ENCODE peak calls at places on chromosomes 5 and 9, in seven cellular contexts. E is endothelial cell, D is bronchial epithelial cell, K is H9, Y is pancreas, C is MM.1S, S is activated B cell treated with CpG ODN at 0.5 μM for 24 hours. N is an unnamed sample.

GRCh38 chr9:71762900-71763653 is 5.2 kb downstream of the CEMIP2 start:
- DNase-seq in Y (no peak), C (no peak), D (peak), S (no peak), K (no peak), E (no peak), N (no peak)

GRCh38 chr5:178330791-178331404 is 98.3 kb upstream of the PHYKPL start:
- DNase-seq in D (peak), Y (peak), C (no peak), K (no peak), S (no peak), E (no peak), N (no peak)

GRCh38 chr9:11933926-11934325 is 759.3 kb upstream of the TYRP1 start:
- DNase-seq in C (no peak), D (peak), K (no peak), S (no peak), E (no peak), Y (no peak), N (no peak)

GRCh38 chr5:109844695-109845094 is 155.0 kb downstream of the MAN2A1 start:
- DNase-seq in E (no peak), C (no peak), K (no peak), S (no peak), D (peak), Y (no peak), N (no peak)

GRCh38 chr9:128992995-128993394 is 35.1 kb downstream of the SH3GLB2 start:
- DNase-seq in S (no peak), Y (no peak), K (peak), E (no peak), C (no peak), D (peak), N (no peak)

GRCh38 chr9:89523948-89524347 is 26.0 kb upstream of the SEMA4D start:
- DNase-seq in K (no peak), D (no peak), Y (no peak), S (no peak), E (no peak), C (peak), N (no peak)

GRCh38 chr5:126656397-126657007 is 55.8 kb downstream of the PHAX start:
- DNase-seq in C (peak), Y (no peak), E (no peak), S (no peak), D (peak), K (no peak), N (no peak)

GRCh38 chr9:12777149-12778010 is 2.6 kb downstream of the LURAP1L start:
- DNase-seq in E (no peak), D (no peak), S (no peak), C (no peak), K (no peak), Y (no peak), N (no peak)

GRCh38 chr5:127536687-127537086 is 19.2 kb downstream of the PRRC1 start:
- DNase-seq in K (no peak), D (peak), S (no peak), Y (no peak), E (no peak), C (peak), N (no peak)

GRCh38 chr5:64570395-64570996 is 64.7 kb downstream of the RGS7BP start:
- DNase-seq in Y (no peak), C (no peak), E (no peak), D (no peak), S (no peak), K (no peak), N (no peak)

GRCh38 chr5:168472329-168472728 is 13.9 kb upstream of the RARS1 start:
- DNase-seq in D (peak), K (no peak), C (no peak), S (no peak), Y (no peak), E (no peak), N (no peak)

GRCh38 chr5:136285501-136285900 is 79.8 kb downstream of the TRPC7 start:
- DNase-seq in D (no peak), K (no peak), S (no peak), Y (no peak), C (no peak), E (no peak), N (no peak)

GRCh38 chr9:114047717-114048116 is 30.4 kb downstream of the AMBP start:
- DNase-seq in Y (no peak), S (no peak), C (no peak), D (peak), E (no peak), K (peak), N (no peak)

GRCh38 chr5:145750194-145750593 is 84.9 kb downstream of the PRELID2 start:
- DNase-seq in D (no peak), K (no peak), E (no peak), C (no peak), S (no peak), Y (no peak), N (no peak)

GRCh38 chr5:116543501-116543900 is 31.1 kb downstream of the SEMA6A start:
- DNase-seq in S (no peak), Y (no peak), D (peak), E (no peak), C (no peak), K (no peak), N (no peak)

GRCh38 chr9:18437315-18438200 is 36.4 kb upstream of the ADAMTSL1 start:
- DNase-seq in C (no peak), D (no peak), K (no peak), E (no peak), Y (no peak), S (no peak), N (no peak)

GRCh38 chr9:79623799-79624721 is 52.3 kb downstream of the TLE4 start:
- DNase-seq in Y (no peak), C (no peak), D (peak), K (no peak), E (peak), S (no peak), N (peak)

GRCh38 chr9:21585756-21586752 is 103.9 kb upstream of the IFNE start:
- DNase-seq in K (no peak), Y (no peak), D (peak), S (no peak), E (no peak), C (no peak), N (no peak)

GRCh38 chr9:136255166-136255538 is 9.5 kb upstream of the QSOX2 start:
- DNase-seq in E (no peak), K (no peak), C (no peak), D (no peak), S (no peak), Y (no peak), N (no peak)

GRCh38 chr5:19322716-19323485 is 665.1 kb downstream of the CDH18 start:
- DNase-seq in S (no peak), D (peak), E (no peak), C (peak), K (no peak), Y (no peak), N (no peak)

GRCh38 chr5:117455236-117456233 is 880.9 kb upstream of the SEMA6A start:
- DNase-seq in D (no peak), S (no peak), K (peak), Y (peak), C (peak), E (peak), N (no peak)

GRCh38 chr5:1799110-1799601 is 481 bp downstream of the MRPL36 start:
- DNase-seq in E (peak), D (no peak), K (no peak), S (no peak), Y (peak), C (peak), N (no peak)

GRCh38 chr5:76326559-76327351 is 76.3 kb upstream of the IQGAP2 start:
- DNase-seq in Y (no peak), S (no peak), K (peak), D (no peak), E (peak), C (no peak), N (no peak)

GRCh38 chr5:93585054-93585751 is 2.2 kb downstream of the NR2F1 start:
- DNase-seq in S (no peak), C (peak), K (peak), E (no peak), D (no peak), Y (no peak), N (no peak)

GRCh38 chr9:136225366-136225747 is 20.3 kb downstream of the QSOX2 start:
- DNase-seq in K (no peak), E (no peak), D (no peak), S (peak), C (no peak), Y (no peak), N (no peak)

GRCh38 chr9:23789529-23790254 is 36.3 kb downstream of the ELAVL2 start:
- DNase-seq in S (no peak), E (no peak), C (peak), Y (no peak), D (no peak), K (no peak), N (no peak)

GRCh38 chr9:136409557-136410455 is 608 bp downstream of the ENTR1 start:
- DNase-seq in S (peak), E (peak), D (peak), C (peak), Y (peak), K (no peak), N (no peak)

DNA sequence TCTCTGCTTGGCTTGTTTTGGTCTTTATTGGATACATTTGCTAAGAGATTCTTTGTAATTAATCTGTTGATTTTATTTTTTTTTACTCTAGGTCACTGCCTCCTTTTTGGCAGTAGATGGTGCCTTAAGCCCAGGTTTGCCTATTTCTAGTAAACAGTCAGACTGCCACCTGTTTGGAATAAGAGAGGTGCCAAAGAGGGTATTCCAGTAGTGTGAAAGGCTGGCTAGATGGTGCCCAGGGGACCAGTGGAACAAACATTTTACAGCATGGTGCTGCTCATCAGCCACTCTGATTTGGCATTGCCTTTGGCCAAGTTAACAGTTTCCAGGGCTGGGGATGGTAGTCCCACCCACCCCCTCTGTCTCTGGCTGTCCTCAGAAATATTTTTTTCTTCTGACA is 36.7 kb upstream of the FBXL7 start:
- DNase-seq in D (peak), K (no peak), C (peak), S (no peak), Y (no peak), E (no peak), N (no peak)
- TF ChIP-seq CTCF in D (peak), K (peak), C (peak), S (no peak), Y (no peak), E (peak), N (no peak)

DNA sequence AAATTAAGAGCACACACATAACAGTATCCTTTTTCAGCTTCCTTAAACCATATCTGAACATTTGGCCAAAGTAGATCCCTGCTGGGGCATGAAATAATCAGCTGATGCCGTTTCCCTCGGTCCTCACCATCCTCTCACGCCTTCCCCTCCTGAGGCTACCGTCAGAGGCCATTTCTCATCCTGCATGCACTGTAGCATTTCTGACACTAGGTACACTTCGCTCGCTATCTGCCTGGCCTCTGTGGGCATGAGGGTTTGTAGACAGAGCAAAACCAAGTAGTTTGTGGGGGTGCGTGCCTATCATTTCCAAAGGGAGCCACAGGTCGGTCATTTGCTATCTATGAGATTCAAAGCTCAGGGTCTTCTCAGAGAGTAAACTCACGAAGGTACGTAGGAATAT is 131.9 kb downstream of the BOD1 start:
- DNase-seq in S (no peak), E (no peak), K (no peak), D (no peak), C (no peak), Y (no peak), N (no peak)
- TF ChIP-seq CTCF in S (no peak), E (no peak), K (no peak), D (no peak), C (no peak), Y (no peak), N (no peak)

GRCh38 chr9:107046692-107047091 is 183.7 kb downstream of the ZNF462 start:
- DNase-seq in S (no peak), K (no peak), D (no peak), Y (no peak), E (no peak), C (peak), N (no peak)

GRCh38 chr9:107043886-107044285 is 180.9 kb downstream of the ZNF462 start:
- DNase-seq in K (no peak), E (no peak), S (no peak), Y (no peak), C (no peak), D (no peak), N (no peak)

GRCh38 chr9:107049046-107049824 is 186.3 kb downstream of the ZNF462 start:
- DNase-seq in C (no peak), E (no peak), D (no peak), S (no peak), K (peak), Y (no peak), N (no peak)

GRCh38 chr9:107049825-107050184 is 186.8 kb downstream of the ZNF462 start:
- DNase-seq in E (no peak), K (peak), Y (no peak), D (no peak), C (no peak), S (no peak), N (no peak)

GRCh38 chr9:107044872-107045271 is 181.9 kb downstream of the ZNF462 start:
- DNase-seq in S (no peak), K (no peak), D (no peak), Y (no peak), E (no peak), C (no peak), N (no peak)
- TF ChIP-seq CTCF in S (no peak), K (peak), D (peak), Y (no peak), E (peak), C (peak), N (no peak)

DNA sequence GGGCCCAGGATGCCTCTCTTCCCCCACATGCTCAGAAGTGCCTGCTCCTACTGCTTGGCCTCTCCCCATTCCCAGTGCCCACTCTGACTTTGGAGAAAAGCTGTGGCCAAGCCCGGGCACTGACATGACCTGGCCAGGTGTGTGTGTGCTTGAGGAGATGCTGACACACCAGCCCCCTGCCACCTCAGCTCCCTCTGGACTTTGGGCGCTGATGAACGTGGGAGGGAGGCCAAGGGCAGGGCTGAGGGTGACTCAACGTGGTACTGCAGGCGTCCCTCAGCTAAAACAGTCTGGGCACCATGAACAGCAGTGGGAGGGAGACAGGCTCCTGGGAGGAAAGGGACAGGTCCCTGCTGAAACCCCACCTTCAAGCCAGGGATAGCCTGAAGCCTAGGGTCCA is 3.9 kb downstream of the TRIM36 start:
- DNase-seq in D (no peak), K (no peak), Y (no peak), S (no peak), C (no peak), E (no peak), N (no peak)
- TF ChIP-seq CTCF in D (no peak), K (no peak), Y (no peak), S (no peak), C (no peak), E (no peak), N (no peak)

DNA sequence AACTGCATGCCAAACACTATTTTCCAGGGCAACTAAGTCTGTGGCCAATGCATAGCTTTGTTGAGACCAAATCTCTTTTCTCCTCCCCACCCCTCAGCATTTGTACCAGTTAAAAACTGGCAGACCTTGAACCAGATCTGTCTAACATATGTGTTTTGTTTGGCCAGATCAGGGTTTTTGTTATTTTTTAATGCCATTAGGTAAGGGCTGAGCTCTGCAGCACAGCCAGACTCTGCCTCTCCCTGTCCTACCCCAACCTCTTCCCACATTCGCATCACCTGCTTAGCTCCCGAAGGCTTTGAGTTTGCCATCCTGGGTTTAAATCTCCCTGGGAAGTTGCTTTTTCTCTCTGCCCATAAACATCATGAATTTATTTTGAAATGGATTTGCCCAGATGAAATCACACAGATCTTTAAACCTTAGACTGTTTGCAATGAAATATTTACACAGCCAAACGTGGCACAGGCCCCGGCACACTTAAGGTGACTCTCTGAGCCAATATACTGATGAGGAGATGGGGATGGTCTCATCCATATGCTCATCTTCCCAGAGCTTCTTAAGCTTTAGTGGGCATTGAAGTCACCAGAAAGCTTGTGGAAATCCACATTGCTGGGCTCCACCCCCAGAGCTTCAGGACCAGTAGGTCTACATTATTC is 54.0 kb upstream of the ALDH1B1 start:
- DNase-seq in E (no peak), Y (no peak), D (no peak), C (no peak), S (no peak), K (no peak), N (no peak)
- TF ChIP-seq CTCF in E (no peak), Y (no peak), D (no peak), C (no peak), S (no peak), K (no peak), N (no peak)

GRCh38 chr5:72267685-72268084 is 52.4 kb downstream of the MRPS27 start:
- DNase-seq in K (no peak), D (no peak), E (no peak), S (no peak), Y (no peak), C (no peak), N (no peak)

GRCh38 chr5:72269411-72269780 is 50.6 kb downstream of the MRPS27 start:
- DNase-seq in E (no peak), C (no peak), D (no peak), Y (no peak), K (no peak), S (no peak), N (no peak)

GRCh38 chr5:72270037-72270436 is 50.0 kb downstream of the MRPS27 start:
- DNase-seq in Y (no peak), S (no peak), C (no peak), E (no peak), D (no peak), K (no peak), N (no peak)

GRCh38 chr5:72268260-72268659 is 51.8 kb downstream of the MRPS27 start:
- DNase-seq in K (no peak), C (no peak), D (no peak), E (no peak), Y (no peak), S (no peak), N (no peak)

DNA sequence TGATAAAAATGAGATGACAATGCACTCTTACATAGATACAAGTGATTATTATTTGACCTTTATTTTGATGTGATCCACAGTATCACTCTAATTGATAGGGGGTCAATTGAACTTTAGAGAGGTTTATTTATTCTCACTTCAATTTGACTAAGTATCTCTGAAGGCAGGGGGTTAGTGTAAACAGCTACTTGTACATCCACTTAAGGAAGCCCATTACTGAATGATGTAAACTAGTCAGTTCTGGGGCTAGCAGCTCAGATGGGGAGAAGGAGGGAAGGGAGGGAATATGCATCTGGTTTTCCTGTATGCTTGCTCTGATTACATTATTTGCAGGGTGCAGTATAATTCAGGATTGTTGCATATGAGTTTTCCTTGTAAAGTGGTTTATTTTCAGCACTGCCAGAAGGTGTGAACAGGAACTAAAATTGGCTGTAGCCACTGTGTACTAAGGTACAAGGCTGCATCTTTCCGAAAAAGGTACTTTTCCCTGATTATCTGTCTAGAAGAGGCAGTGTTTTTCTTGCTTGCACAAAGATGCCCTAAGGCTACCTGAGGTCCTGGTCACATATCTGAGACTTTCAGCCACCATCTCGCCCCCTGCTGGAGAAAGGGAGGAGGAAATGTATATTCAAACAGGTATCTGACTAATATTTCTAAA is 51.2 kb downstream of the MRPS27 start:
- DNase-seq in Y (no peak), E (peak), K (peak), D (peak), C (peak), S (no peak), N (peak)
- TF ChIP-seq CTCF in Y (no peak), E (peak), K (peak), D (peak), C (peak), S (no peak), N (peak)

GRCh38 chr5:139481580-139482049 is 943 bp downstream of the STING1 start:
- DNase-seq in C (no peak), D (peak), E (no peak), K (no peak), S (no peak), Y (no peak), N (no peak)
- TF ChIP-seq CTCF in C (no peak), D (peak), E (no peak), K (peak), S (no peak), Y (no peak), N (no peak)

GRCh38 chr9:130693426-130694191 is at the start of gene EXOSC2:
- DNase-seq in D (peak), E (peak), C (peak), S (peak), Y (peak), K (peak), N (peak)

GRCh38 chr9:130694205-130694604 is 625 bp downstream of the EXOSC2 start:
- DNase-seq in D (no peak), C (no peak), E (no peak), Y (no peak), S (no peak), K (no peak), N (no peak)

GRCh38 chr9:130689937-130690700 is 3.5 kb upstream of the EXOSC2 start:
- DNase-seq in S (no peak), D (peak), C (peak), K (peak), E (no peak), Y (no peak), N (no peak)

GRCh38 chr9:130693101-130693425 is 517 bp upstream of the EXOSC2 start:
- DNase-seq in Y (no peak), D (no peak), E (no peak), S (no peak), K (no peak), C (no peak), N (no peak)

DNA sequence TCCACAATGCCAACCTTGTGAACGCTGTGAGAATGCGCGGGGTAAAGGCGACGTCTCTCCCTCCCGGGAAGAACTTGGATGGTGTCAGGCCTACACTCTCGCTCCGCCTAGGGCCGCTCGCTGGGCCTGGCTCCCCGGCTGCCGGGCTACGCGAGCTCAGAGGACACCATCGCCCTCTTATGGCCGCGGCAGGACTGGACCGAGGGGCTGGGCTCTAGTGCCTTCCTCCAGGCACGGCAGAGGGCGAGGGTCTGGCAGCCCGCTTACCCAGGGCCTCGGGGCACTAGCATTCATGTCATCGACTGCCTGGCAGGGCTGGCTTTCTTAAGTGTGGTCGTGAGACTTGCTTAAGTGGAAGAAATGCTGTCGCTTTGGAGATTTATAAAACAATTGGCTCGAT is 1.2 kb upstream of the EXOSC2 start:
- DNase-seq in K (peak), D (no peak), C (no peak), E (peak), Y (no peak), S (no peak), N (no peak)
- TF ChIP-seq CTCF in K (peak), D (peak), C (peak), E (peak), Y (no peak), S (no peak), N (no peak)

N was measured in natural killer cell.